ENCODE peak calls at places on chromosomes 16 and 17, in four cellular contexts. One of them, this sample, is unnamed.
A peak's percentile ranks its signal among the peaks of the same experiment; 100 is the strongest.

GRCh38 chr17:62663304-62663703 is 35.8 kb downstream of the MRC2 start:
- DNase-seq in K562: no peak
- DNase-seq in GM12878: no peak
- DNase-seq in IMR-90: no peak
- DNase-seq in this sample: no peak

GRCh38 chr17:45368661-45369060 is 51.8 kb upstream of the MAP3K14 start:
- DNase-seq in K562: no peak
- DNase-seq in IMR-90: peak; percentile 92
- DNase-seq in GM12878: no peak
- DNase-seq in this sample: no peak

GRCh38 chr17:33832295-33832694 is 422.8 kb upstream of the CCL2 start:
- DNase-seq in GM12878: no peak
- DNase-seq in K562: no peak
- DNase-seq in IMR-90: no peak
- DNase-seq in this sample: no peak

GRCh38 chr16:1089439-1089821 is 6.6 kb downstream of the C1QTNF8 start:
- DNase-seq in GM12878: no peak
- DNase-seq in IMR-90: no peak
- DNase-seq in K562: no peak
- DNase-seq in this sample: no peak

GRCh38 chr17:4514779-4515178 is 16.1 kb downstream of the SPNS2 start:
- DNase-seq in K562: no peak
- DNase-seq in IMR-90: no peak
- DNase-seq in GM12878: no peak
- DNase-seq in this sample: no peak

GRCh38 chr17:78040561-78041400 is 82.3 kb downstream of the TNRC6C start:
- DNase-seq in K562: no peak
- DNase-seq in GM12878: peak; percentile 21
- DNase-seq in IMR-90: peak; percentile 43
- DNase-seq in this sample: peak; percentile 81

GRCh38 chr16:53291757-53292392 is 142.4 kb upstream of the RBL2 start:
- DNase-seq in IMR-90: peak; percentile 47
- DNase-seq in GM12878: no peak
- DNase-seq in K562: no peak
- DNase-seq in this sample: no peak

GRCh38 chr17:80030730-80031410 is 4.8 kb downstream of the TBC1D16 start:
- DNase-seq in K562: no peak
- DNase-seq in IMR-90: no peak
- DNase-seq in GM12878: no peak
- DNase-seq in this sample: no peak

GRCh38 chr17:73592531-73592961 is 51.7 kb downstream of the SDK2 start:
- DNase-seq in GM12878: no peak
- DNase-seq in K562: no peak
- DNase-seq in IMR-90: no peak
- DNase-seq in this sample: no peak

GRCh38 chr17:48002208-48002919 is 31.5 kb downstream of the CDK5RAP3 start:
- DNase-seq in K562: peak; percentile 47
- DNase-seq in GM12878: peak; percentile 75
- DNase-seq in IMR-90: peak; percentile 87
- DNase-seq in this sample: peak; percentile 36

GRCh38 chr16:1871974-1872635 is at the start of gene MEIOB:
- DNase-seq in GM12878: no peak
- DNase-seq in IMR-90: no peak
- DNase-seq in K562: peak; percentile 92
- DNase-seq in this sample: peak; percentile 46

GRCh38 chr16:81693467-81694303 is 85.4 kb upstream of the PLCG2 start:
- DNase-seq in IMR-90: peak; percentile 86
- DNase-seq in K562: no peak
- DNase-seq in GM12878: no peak
- DNase-seq in this sample: no peak

GRCh38 chr17:34371405-34371804 is 8.4 kb upstream of the CCL1 start:
- DNase-seq in K562: no peak
- DNase-seq in GM12878: no peak
- DNase-seq in IMR-90: no peak
- DNase-seq in this sample: no peak

GRCh38 chr17:27554152-27554551 is 76.8 kb upstream of the LGALS9 start:
- DNase-seq in GM12878: no peak
- DNase-seq in K562: no peak
- DNase-seq in IMR-90: peak; percentile 40
- DNase-seq in this sample: no peak

GRCh38 chr17:49067163-49067562 is 65.4 kb upstream of the B4GALNT2 start:
- DNase-seq in K562: no peak
- DNase-seq in IMR-90: no peak
- DNase-seq in GM12878: no peak
- DNase-seq in this sample: no peak

GRCh38 chr17:74678541-74678940 is 34.2 kb downstream of the CD300LF start:
- DNase-seq in IMR-90: no peak
- DNase-seq in GM12878: no peak
- DNase-seq in K562: no peak
- DNase-seq in this sample: no peak

GRCh38 chr16:86566601-86566965 is at the start of gene FOXC2:
- DNase-seq in GM12878: no peak
- DNase-seq in K562: peak; percentile 60
- DNase-seq in IMR-90: peak; percentile 94
- DNase-seq in this sample: peak; percentile 75

GRCh38 chr17:71699907-71700306 is 420.9 kb upstream of the SOX9 start:
- DNase-seq in K562: no peak
- DNase-seq in GM12878: no peak
- DNase-seq in IMR-90: no peak
- DNase-seq in this sample: no peak

GRCh38 chr16:1528921-1529537 is 4.4 kb upstream of the TMEM204 start:
- DNase-seq in IMR-90: no peak
- DNase-seq in GM12878: no peak
- DNase-seq in K562: no peak
- DNase-seq in this sample: no peak

GRCh38 chr17:81553018-81553615 is 964 bp upstream of the FAAP100 start:
- DNase-seq in GM12878: peak; percentile 53
- DNase-seq in K562: peak; percentile 57
- DNase-seq in IMR-90: peak; percentile 66
- DNase-seq in this sample: peak; percentile 97

GRCh38 chr17:71703701-71704100 is 417.1 kb upstream of the SOX9 start:
- DNase-seq in IMR-90: no peak
- DNase-seq in GM12878: no peak
- DNase-seq in K562: no peak
- DNase-seq in this sample: no peak

GRCh38 chr16:19410435-19411153 is 7.1 kb upstream of the TMC5 start:
- DNase-seq in K562: no peak
- DNase-seq in IMR-90: no peak
- DNase-seq in GM12878: no peak
- DNase-seq in this sample: peak; percentile 62

GRCh38 chr17:76492989-76493501 is 8.2 kb downstream of the RHBDF2 start:
- DNase-seq in IMR-90: peak; percentile 93
- DNase-seq in K562: no peak
- DNase-seq in GM12878: peak; percentile 80
- DNase-seq in this sample: no peak

GRCh38 chr16:12062343-12063003 is 85.9 kb downstream of the SNX29 start:
- DNase-seq in GM12878: no peak
- DNase-seq in IMR-90: peak; percentile 72
- DNase-seq in K562: no peak
- DNase-seq in this sample: no peak

GRCh38 chr17:51427259-51428255 is 167.2 kb downstream of the UTP18 start:
- DNase-seq in GM12878: peak; percentile 26
- DNase-seq in IMR-90: no peak
- DNase-seq in K562: no peak
- DNase-seq in this sample: no peak

GRCh38 chr16:46887524-46887854 is 3.3 kb downstream of the GPT2 start:
- DNase-seq in IMR-90: no peak
- DNase-seq in GM12878: no peak
- DNase-seq in K562: no peak
- DNase-seq in this sample: no peak

GRCh38 chr17:75340636-75341035 is 51.4 kb upstream of the SLC25A19 start:
- DNase-seq in IMR-90: no peak
- DNase-seq in GM12878: no peak
- DNase-seq in K562: no peak
- DNase-seq in this sample: no peak

GRCh38 chr17:58618336-58618735 is 73.5 kb downstream of the TEX14 start:
- DNase-seq in K562: no peak
- DNase-seq in GM12878: no peak
- DNase-seq in IMR-90: no peak
- DNase-seq in this sample: no peak

GRCh38 chr17:58617563-58617962 is 74.3 kb downstream of the TEX14 start:
- DNase-seq in GM12878: no peak
- DNase-seq in IMR-90: no peak
- DNase-seq in K562: no peak
- DNase-seq in this sample: no peak

GRCh38 chr17:58611331-58611730 is 80.5 kb downstream of the TEX14 start:
- DNase-seq in GM12878: no peak
- DNase-seq in K562: no peak
- DNase-seq in IMR-90: no peak
- DNase-seq in this sample: no peak

GRCh38 chr17:58615768-58616659 is 75.8 kb downstream of the TEX14 start:
- DNase-seq in GM12878: peak; percentile 71
- DNase-seq in K562: no peak
- DNase-seq in IMR-90: no peak
- DNase-seq in this sample: no peak

DNA sequence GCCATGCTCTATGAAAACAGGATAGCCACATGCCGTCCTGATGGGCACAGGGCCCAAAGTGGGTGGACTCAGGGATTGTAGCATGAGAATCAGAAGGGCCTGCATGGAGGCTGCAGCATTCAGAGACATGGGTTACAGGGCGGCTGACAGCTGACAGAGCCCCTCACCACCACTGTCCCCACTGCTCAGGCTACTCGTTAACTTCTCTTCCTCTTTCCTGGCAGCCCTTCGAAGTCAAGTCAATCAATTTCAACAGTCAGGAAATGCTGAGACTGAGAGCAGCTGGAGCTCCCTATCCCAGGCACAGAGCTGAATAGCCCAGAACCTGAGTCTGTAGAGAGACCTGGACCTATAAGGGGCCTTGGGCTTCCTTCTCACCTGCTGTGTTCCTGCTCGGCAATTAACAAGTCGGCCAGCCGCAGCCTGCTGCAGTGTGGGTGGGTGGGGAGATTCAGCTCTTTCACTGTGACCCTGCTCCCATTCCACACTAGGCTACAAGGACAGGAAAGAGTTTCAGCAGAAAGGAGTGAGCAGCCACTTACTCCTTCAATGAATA is 76.9 kb downstream of the TEX14 start:
- DNase-seq in GM12878: no peak
- DNase-seq in K562: no peak
- DNase-seq in IMR-90: no peak
- DNase-seq in this sample: no peak
- TF ChIP-seq ELK1 in GM12878: no peak
- TF ChIP-seq ELK1 in K562: no peak
- TF ChIP-seq ELK1 in IMR-90: no peak
- TF ChIP-seq ELK1 in this sample: no peak

GRCh38 chr17:1228752-1229353 is 41.4 kb upstream of the BHLHA9 start:
- DNase-seq in K562: no peak
- DNase-seq in IMR-90: no peak
- DNase-seq in GM12878: no peak
- DNase-seq in this sample: no peak
- TF ChIP-seq ELK1 in K562: no peak
- TF ChIP-seq ELK1 in IMR-90: no peak
- TF ChIP-seq ELK1 in GM12878: no peak
- TF ChIP-seq ELK1 in this sample: no peak

GRCh38 chr16:10597184-10597583 is 16.8 kb upstream of the EMP2 start:
- DNase-seq in IMR-90: no peak
- DNase-seq in GM12878: no peak
- DNase-seq in K562: no peak
- DNase-seq in this sample: no peak
- TF ChIP-seq ELK1 in IMR-90: no peak
- TF ChIP-seq ELK1 in GM12878: no peak
- TF ChIP-seq ELK1 in K562: no peak
- TF ChIP-seq ELK1 in this sample: no peak

GRCh38 chr16:10817963-10818941 is at the start of gene TVP23A:
- DNase-seq in IMR-90: no peak
- DNase-seq in GM12878: no peak
- DNase-seq in K562: peak; percentile 69
- DNase-seq in this sample: no peak
- TF ChIP-seq ELK1 in IMR-90: no peak
- TF ChIP-seq ELK1 in GM12878: no peak
- TF ChIP-seq ELK1 in K562: no peak
- TF ChIP-seq ELK1 in this sample: no peak

GRCh38 chr16:30348929-30349328 is 6.2 kb downstream of the CD2BP2 start:
- DNase-seq in GM12878: no peak
- DNase-seq in IMR-90: no peak
- DNase-seq in K562: no peak
- DNase-seq in this sample: no peak

GRCh38 chr16:30349695-30350094 is 5.4 kb downstream of the CD2BP2 start:
- DNase-seq in K562: no peak
- DNase-seq in IMR-90: no peak
- DNase-seq in GM12878: peak; percentile 51
- DNase-seq in this sample: no peak

GRCh38 chr16:30342751-30343490 is 12.2 kb downstream of the CD2BP2 start:
- DNase-seq in GM12878: no peak
- DNase-seq in K562: no peak
- DNase-seq in IMR-90: no peak
- DNase-seq in this sample: no peak

GRCh38 chr16:30348113-30348512 is 7.0 kb downstream of the CD2BP2 start:
- DNase-seq in GM12878: no peak
- DNase-seq in K562: no peak
- DNase-seq in IMR-90: no peak
- DNase-seq in this sample: no peak

DNA sequence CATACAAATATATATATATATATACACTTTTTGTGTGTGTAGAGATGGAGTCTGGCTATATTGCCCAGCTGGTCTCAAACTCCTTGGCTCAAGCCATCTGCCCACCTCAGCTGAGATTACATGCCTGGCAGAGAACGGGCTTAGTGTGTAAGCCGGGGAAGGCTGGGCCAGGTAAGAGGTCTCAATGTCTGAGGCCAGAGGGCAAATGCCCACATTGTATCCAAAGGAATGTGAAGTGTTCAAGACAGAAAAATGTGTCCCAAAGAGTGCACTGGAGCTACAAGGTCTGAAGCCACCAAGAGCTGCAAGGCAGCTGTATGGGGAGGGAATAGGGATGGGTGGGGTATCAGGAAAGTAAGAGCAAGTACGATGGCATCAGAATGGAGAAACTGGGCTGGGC is 8.8 kb downstream of the CD2BP2 start:
- DNase-seq in K562: no peak
- DNase-seq in IMR-90: no peak
- DNase-seq in GM12878: no peak
- DNase-seq in this sample: no peak
- TF ChIP-seq ELK1 in K562: no peak
- TF ChIP-seq ELK1 in IMR-90: no peak
- TF ChIP-seq ELK1 in GM12878: no peak
- TF ChIP-seq ELK1 in this sample: no peak

DNA sequence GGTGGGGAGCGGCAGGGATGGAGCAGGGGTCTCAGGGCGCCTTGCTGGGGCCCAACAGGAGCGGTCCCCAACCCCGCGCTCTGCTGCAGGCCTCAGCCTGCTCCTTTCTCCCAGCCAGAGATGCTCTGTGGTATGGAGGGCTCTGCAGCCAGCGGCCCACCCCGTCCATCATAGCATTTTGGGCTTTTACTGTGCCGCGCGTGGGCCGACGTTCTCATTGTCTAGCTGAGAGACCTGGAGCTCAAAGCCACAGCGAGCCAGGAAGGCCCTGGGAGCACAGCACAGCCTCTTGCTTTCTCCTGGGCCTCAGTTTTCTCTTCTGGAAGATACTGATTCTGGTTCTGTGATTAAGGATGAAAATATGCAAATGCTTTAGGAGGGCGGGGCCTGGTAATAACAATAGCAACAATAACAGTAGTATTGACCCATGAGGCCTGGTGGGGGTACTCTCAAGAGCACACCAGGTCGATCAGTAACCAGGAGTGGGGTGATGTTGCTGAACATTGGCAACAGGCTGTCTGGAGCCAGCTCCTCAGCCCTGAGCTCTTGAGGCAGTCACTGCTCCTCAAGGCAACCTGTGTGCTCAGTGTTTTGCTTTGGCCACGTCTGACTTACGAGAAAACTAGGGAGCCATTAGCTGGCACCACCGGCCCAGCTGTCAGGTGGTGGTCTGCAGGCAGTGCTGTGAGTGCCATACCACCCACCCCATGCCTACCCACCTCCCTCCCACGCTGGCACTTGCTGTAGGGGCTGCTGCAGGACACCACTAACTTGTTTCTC is 1.1 kb upstream of the RASD1 start:
- DNase-seq in K562: no peak
- DNase-seq in IMR-90: no peak
- DNase-seq in GM12878: no peak
- DNase-seq in this sample: no peak
- TF ChIP-seq ELK1 in K562: no peak
- TF ChIP-seq ELK1 in IMR-90: no peak
- TF ChIP-seq ELK1 in GM12878: no peak
- TF ChIP-seq ELK1 in this sample: no peak